ENCODE peak calls at places on chromosomes 7 and 10, in six cellular contexts. G is prostate gland; X is foreskin keratinocyte; O is naive thymus-derived CD4-positive, alpha-beta T cell; L is colonic mucosa; V is effector memory CD4-positive, alpha-beta T cell. K is an unnamed sample. For H3K4me1 and H3K27me3, the result is how much of the 10 kb centered on the place peaks cover.

GRCh38 chr10:88989824-88990527 is 622 bp upstream of the FAS start:
- DNase-seq in O (no peak), V (no peak), X (no peak), L (no peak), G (peak), K (no peak)

GRCh38 chr10:77463967-77464745 is 173.5 kb downstream of the KCNMA1 start:
- DNase-seq in L (no peak), G (no peak), X (no peak), O (no peak), V (no peak), K (no peak)

GRCh38 chr7:31971049-31971665 is 99.0 kb downstream of the PDE1C start:
- DNase-seq in X (no peak), L (no peak), G (no peak), V (no peak), O (no peak), K (no peak)

GRCh38 chr10:16646474-16647059 is 124.9 kb upstream of the C1QL3 start:
- DNase-seq in O (no peak), V (no peak), L (no peak), G (no peak), X (peak), K (no peak)

GRCh38 chr7:47640215-47640739 is 58.4 kb upstream of the TNS3 start:
- DNase-seq in L (no peak), G (no peak), X (no peak), O (no peak), V (no peak), K (no peak)

GRCh38 chr10:74418285-74418872 is 267.4 kb downstream of the ADK start:
- DNase-seq in G (no peak), X (no peak), L (no peak), O (no peak), V (no peak), K (no peak)

GRCh38 chr10:4684434-4684833 is 141.6 kb upstream of the AKR1E2 start:
- DNase-seq in L (no peak), V (no peak), X (no peak), O (no peak), G (no peak), K (no peak)

GRCh38 chr7:157402911-157403534 is 66.2 kb downstream of the DNAJB6 start:
- DNase-seq in O (no peak), L (no peak), X (no peak), G (no peak), V (no peak), K (no peak)

GRCh38 chr7:30423793-30424505 is 54.6 kb downstream of the NOD1 start:
- DNase-seq in X (no peak), O (no peak), L (no peak), G (no peak), V (no peak), K (no peak)

GRCh38 chr7:69126896-69127479 is 471.3 kb upstream of the AUTS2 start:
- DNase-seq in L (no peak), V (no peak), G (no peak), X (no peak), O (no peak), K (no peak)

GRCh38 chr7:50332241-50333176 is 28.0 kb downstream of the IKZF1 start:
- DNase-seq in O (no peak), L (no peak), V (no peak), X (no peak), G (no peak), K (no peak)
- H3K4me1 ChIP-seq in O (half or more), L (under half), V (half or more), X (under half), G (under half), K (under half)

DNA sequence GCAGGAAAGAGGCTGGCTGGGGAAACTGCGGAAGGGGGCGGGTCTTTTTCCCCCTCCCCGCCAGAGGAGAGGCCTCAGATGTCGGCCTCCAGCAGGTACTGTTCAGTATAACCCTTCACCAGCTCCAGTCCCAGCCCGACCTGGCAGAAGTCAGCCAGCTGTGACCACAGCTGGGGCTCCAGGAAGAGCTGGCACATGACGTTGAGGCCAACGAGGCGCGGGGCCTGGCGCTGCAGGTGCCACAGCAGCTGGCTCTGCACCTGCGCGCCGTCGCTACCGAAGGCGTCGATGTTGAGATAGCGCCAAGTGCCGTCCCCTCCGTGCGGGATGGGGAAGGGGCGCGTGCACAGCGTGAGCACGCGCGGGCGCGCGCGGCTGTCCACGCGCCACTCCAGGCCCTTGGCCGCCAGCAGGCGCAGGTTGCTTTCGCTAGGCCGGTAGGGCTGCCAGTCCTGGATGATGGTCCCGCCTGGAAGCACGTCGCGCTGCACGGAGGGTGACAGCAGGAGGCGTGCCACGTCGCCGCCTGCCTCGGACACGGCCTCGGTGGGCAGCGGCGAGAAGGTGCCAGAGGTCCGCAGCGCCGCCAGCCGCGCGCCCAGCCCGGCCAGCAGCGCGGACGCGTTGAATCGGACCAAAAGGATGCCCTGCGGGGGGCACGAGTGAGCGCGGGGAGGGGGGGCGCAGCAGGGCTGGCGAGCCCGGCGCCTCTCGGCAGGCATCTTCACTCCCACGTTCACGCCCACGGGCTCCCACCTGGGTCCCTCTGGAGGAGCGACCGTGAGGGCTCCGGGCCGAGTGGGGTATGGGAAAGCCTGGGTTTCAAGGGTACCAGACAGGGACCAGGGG is 6.9 kb upstream of the VGF start:
- DNase-seq in L (no peak), X (no peak), G (no peak), O (no peak), V (no peak), K (no peak)
- H3K27me3 ChIP-seq in L (half or more), X (half or more), G (half or more), O (under half), V (half or more), K (half or more)

GRCh38 chr7:115494529-115495147 is 535.9 kb downstream of the TFEC start:
- DNase-seq in X (no peak), V (no peak), G (no peak), O (no peak), L (no peak), K (no peak)
- H3K4me1 ChIP-seq in X (under half), V (under half), G (under half), O (under half), L (under half), K (under half)

GRCh38 chr7:112581529-112581928 is 100.7 kb downstream of the LSMEM1 start:
- DNase-seq in G (no peak), X (no peak), L (no peak), V (no peak), O (no peak), K (no peak)
- H3K27me3 ChIP-seq in G (under half), X (under half), L (under half), V (under half), O (under half), K (under half)

GRCh38 chr7:150403376-150404171 is 24.4 kb downstream of the ZNF775 start:
- DNase-seq in G (no peak), V (no peak), X (no peak), L (no peak), O (no peak), K (no peak)
- H3K4me1 ChIP-seq in G (under half), V (under half), X (under half), L (under half), O (under half), K (under half)

DNA sequence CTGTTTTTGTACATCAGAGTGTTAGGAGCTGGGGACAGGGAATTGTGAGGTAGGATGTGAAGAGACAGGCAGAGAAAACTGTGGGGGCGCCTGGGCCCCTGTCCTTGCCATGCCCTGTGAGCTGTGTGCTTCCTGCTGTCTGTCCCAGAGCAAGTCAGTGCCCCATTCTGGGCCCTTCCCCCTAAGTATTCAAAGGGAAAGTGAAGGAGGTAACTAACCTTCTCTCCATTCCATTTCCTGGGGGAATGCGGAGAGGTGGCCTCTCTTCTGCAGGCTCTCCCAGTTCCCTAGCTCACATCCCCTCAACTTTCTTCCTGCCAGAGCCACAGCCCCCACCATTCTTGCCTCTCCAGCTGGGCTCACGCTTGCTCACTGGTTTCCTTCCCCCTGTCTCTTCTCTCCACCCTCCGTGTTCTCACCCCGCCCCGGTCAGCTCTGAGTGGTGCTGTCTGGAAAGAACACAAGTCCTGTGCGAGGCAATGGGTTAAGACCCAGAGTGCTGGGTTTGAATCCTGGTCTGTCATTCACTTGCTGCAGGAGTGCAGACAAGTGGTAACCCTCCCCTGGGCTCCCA is 9.7 kb upstream of the VSIR start:
- DNase-seq in G (no peak), L (no peak), O (no peak), X (no peak), V (no peak), K (no peak)
- H3K27me3 ChIP-seq in G (under half), L (under half), O (under half), X (under half), V (under half), K (under half)

DNA sequence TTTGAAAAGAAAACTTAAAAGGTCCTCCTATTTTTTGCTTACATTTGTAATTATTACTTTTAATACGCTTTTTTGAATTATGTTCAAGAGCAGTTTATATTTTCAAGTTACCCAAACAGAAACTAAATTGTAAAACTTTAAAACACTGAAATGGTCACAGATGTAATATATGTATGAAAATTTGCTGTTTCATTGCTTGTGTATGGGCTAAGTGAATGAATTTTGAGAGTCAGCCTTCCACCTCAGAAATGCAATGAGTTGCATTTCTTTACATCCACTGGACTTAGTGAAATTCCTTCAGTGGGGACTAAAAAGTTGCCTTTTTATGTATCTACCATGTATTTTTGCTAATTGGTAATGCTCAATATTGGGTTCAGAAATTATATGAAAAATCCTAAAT is 1.6 kb downstream of the VPS26A start:
- DNase-seq in X (no peak), O (no peak), V (no peak), G (no peak), L (no peak), K (no peak)
- H3K4me1 ChIP-seq in X (under half), O (under half), V (under half), G (under half), L (under half), K (under half)

GRCh38 chr10:69836728-69837025 is 35.0 kb downstream of the COL13A1 start:
- DNase-seq in G (no peak), V (no peak), O (no peak), L (no peak), X (no peak), K (no peak)

GRCh38 chr10:69837261-69837660 is 35.6 kb downstream of the COL13A1 start:
- DNase-seq in X (no peak), G (no peak), V (no peak), O (no peak), L (no peak), K (no peak)

GRCh38 chr10:69839696-69840345 is 38.1 kb downstream of the COL13A1 start:
- DNase-seq in L (no peak), G (no peak), V (no peak), X (no peak), O (no peak), K (peak)

GRCh38 chr10:69838853-69839252 is 37.1 kb downstream of the COL13A1 start:
- DNase-seq in V (no peak), O (no peak), G (no peak), L (no peak), X (no peak), K (peak)

DNA sequence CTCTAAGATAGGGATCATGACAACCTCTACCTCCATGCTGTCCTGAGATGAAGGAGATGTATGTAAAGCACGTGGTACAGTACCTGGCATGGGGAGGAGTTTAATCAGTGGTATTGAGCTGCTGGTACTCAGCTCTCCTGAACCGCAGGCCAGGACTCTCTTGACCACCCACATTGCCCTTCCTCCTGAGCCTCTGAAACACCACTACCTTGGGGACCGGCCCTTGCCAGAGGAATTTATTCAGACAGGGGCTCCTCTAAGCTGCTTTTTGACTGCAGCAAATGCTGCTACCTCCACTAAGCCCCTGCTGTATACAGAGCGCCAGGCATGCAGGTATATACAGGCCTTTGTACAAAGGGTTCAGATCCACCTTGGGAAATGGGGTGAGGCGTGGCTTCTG is 36.7 kb downstream of the COL13A1 start:
- DNase-seq in V (no peak), X (no peak), L (no peak), G (no peak), O (no peak), K (no peak)
- H3K27me3 ChIP-seq in V (under half), X (under half), L (under half), G (under half), O (under half), K (under half)

K was measured in PC-9.